ENCODE peak calls at places on chromosomes 11 and 22, in ten cellular contexts. One of them, this sample, is unnamed.

GRCh38 chr22:17390087-17390486 is 20.8 kb downstream of the CECR2 start:
- DNase-seq in activated naive CD4-positive, alpha-beta T cell treated with Interleukin-2 at 50 U/mL for 16 hours: no peak
- DNase-seq in A172: no peak
- DNase-seq in stimulated activated CD4-positive, alpha-beta T cell treated with anti-CD3 and anti-CD28 coated beads, Interleukin-2, amount 100 ng/mL, for 48 hours: no peak
- DNase-seq in CD4-positive, alpha-beta T cell: no peak
- DNase-seq in ACHN: no peak
- DNase-seq in HCEC 1CT: no peak
- DNase-seq in PC-3: no peak
- DNase-seq in T-helper 2 cell: no peak
- DNase-seq in NCI-H1417: no peak
- DNase-seq in this sample: no peak

GRCh38 chr11:65639623-65640482 is 2.0 kb downstream of the SIPA1 start:
- DNase-seq in activated naive CD4-positive, alpha-beta T cell treated with Interleukin-2 at 50 U/mL for 16 hours: peak; percentile 57
- DNase-seq in A172: no peak
- DNase-seq in stimulated activated CD4-positive, alpha-beta T cell treated with anti-CD3 and anti-CD28 coated beads, Interleukin-2, amount 100 ng/mL, for 48 hours: peak; percentile 32
- DNase-seq in CD4-positive, alpha-beta T cell: peak; percentile 63
- DNase-seq in ACHN: no peak
- DNase-seq in HCEC 1CT: no peak
- DNase-seq in PC-3: no peak
- DNase-seq in T-helper 2 cell: peak; percentile 92
- DNase-seq in NCI-H1417: no peak
- DNase-seq in this sample: no peak

GRCh38 chr11:102794382-102794781 is 3.6 kb downstream of the MMP1 start:
- DNase-seq in activated naive CD4-positive, alpha-beta T cell treated with Interleukin-2 at 50 U/mL for 16 hours: no peak
- DNase-seq in A172: peak; percentile 33
- DNase-seq in stimulated activated CD4-positive, alpha-beta T cell treated with anti-CD3 and anti-CD28 coated beads, Interleukin-2, amount 100 ng/mL, for 48 hours: no peak
- DNase-seq in CD4-positive, alpha-beta T cell: no peak
- DNase-seq in ACHN: peak; percentile 49
- DNase-seq in HCEC 1CT: peak; percentile 57
- DNase-seq in PC-3: peak; percentile 60
- DNase-seq in T-helper 2 cell: no peak
- DNase-seq in NCI-H1417: peak; percentile 22
- DNase-seq in this sample: no peak

GRCh38 chr11:120336641-120337132 is 474 bp downstream of the ARHGEF12 start:
- DNase-seq in activated naive CD4-positive, alpha-beta T cell treated with Interleukin-2 at 50 U/mL for 16 hours: peak; percentile 47
- DNase-seq in A172: no peak
- DNase-seq in stimulated activated CD4-positive, alpha-beta T cell treated with anti-CD3 and anti-CD28 coated beads, Interleukin-2, amount 100 ng/mL, for 48 hours: peak; percentile 29
- DNase-seq in CD4-positive, alpha-beta T cell: no peak
- DNase-seq in ACHN: peak; percentile 41
- DNase-seq in HCEC 1CT: peak; percentile 37
- DNase-seq in PC-3: peak; percentile 43
- DNase-seq in T-helper 2 cell: peak; percentile 24
- DNase-seq in NCI-H1417: peak; percentile 82
- DNase-seq in this sample: peak; percentile 61

GRCh38 chr11:126072141-126072741 is 9.6 kb upstream of the CDON start:
- DNase-seq in activated naive CD4-positive, alpha-beta T cell treated with Interleukin-2 at 50 U/mL for 16 hours: no peak
- DNase-seq in A172: no peak
- DNase-seq in stimulated activated CD4-positive, alpha-beta T cell treated with anti-CD3 and anti-CD28 coated beads, Interleukin-2, amount 100 ng/mL, for 48 hours: no peak
- DNase-seq in CD4-positive, alpha-beta T cell: no peak
- DNase-seq in ACHN: no peak
- DNase-seq in HCEC 1CT: no peak
- DNase-seq in PC-3: peak; percentile 73
- DNase-seq in T-helper 2 cell: no peak
- DNase-seq in NCI-H1417: peak; percentile 70
- DNase-seq in this sample: no peak

GRCh38 chr11:101718406-101718805 is 134.6 kb upstream of the TRPC6 start:
- DNase-seq in activated naive CD4-positive, alpha-beta T cell treated with Interleukin-2 at 50 U/mL for 16 hours: no peak
- DNase-seq in A172: no peak
- DNase-seq in stimulated activated CD4-positive, alpha-beta T cell treated with anti-CD3 and anti-CD28 coated beads, Interleukin-2, amount 100 ng/mL, for 48 hours: no peak
- DNase-seq in CD4-positive, alpha-beta T cell: no peak
- DNase-seq in ACHN: no peak
- DNase-seq in HCEC 1CT: peak; percentile 67
- DNase-seq in PC-3: peak; percentile 59
- DNase-seq in T-helper 2 cell: no peak
- DNase-seq in NCI-H1417: no peak
- DNase-seq in this sample: no peak

GRCh38 chr11:117232911-117233409 is 489 bp downstream of the RNF214 start:
- DNase-seq in activated naive CD4-positive, alpha-beta T cell treated with Interleukin-2 at 50 U/mL for 16 hours: peak; percentile 9
- DNase-seq in A172: no peak
- DNase-seq in stimulated activated CD4-positive, alpha-beta T cell treated with anti-CD3 and anti-CD28 coated beads, Interleukin-2, amount 100 ng/mL, for 48 hours: peak; percentile 9
- DNase-seq in CD4-positive, alpha-beta T cell: no peak
- DNase-seq in ACHN: no peak
- DNase-seq in HCEC 1CT: no peak
- DNase-seq in PC-3: no peak
- DNase-seq in T-helper 2 cell: peak; percentile 19
- DNase-seq in NCI-H1417: peak; percentile 59
- DNase-seq in this sample: peak; percentile 52

GRCh38 chr11:71451596-71452353 is 1.2 kb upstream of the NADSYN1 start:
- DNase-seq in activated naive CD4-positive, alpha-beta T cell treated with Interleukin-2 at 50 U/mL for 16 hours: no peak
- DNase-seq in A172: no peak
- DNase-seq in stimulated activated CD4-positive, alpha-beta T cell treated with anti-CD3 and anti-CD28 coated beads, Interleukin-2, amount 100 ng/mL, for 48 hours: no peak
- DNase-seq in CD4-positive, alpha-beta T cell: no peak
- DNase-seq in ACHN: no peak
- DNase-seq in HCEC 1CT: no peak
- DNase-seq in PC-3: peak; percentile 44
- DNase-seq in T-helper 2 cell: peak; percentile 42
- DNase-seq in NCI-H1417: no peak
- DNase-seq in this sample: no peak

GRCh38 chr11:47552086-47552580 is 799 bp downstream of the CELF1 start:
- DNase-seq in activated naive CD4-positive, alpha-beta T cell treated with Interleukin-2 at 50 U/mL for 16 hours: no peak
- DNase-seq in A172: peak; percentile 32
- DNase-seq in stimulated activated CD4-positive, alpha-beta T cell treated with anti-CD3 and anti-CD28 coated beads, Interleukin-2, amount 100 ng/mL, for 48 hours: peak; percentile 24
- DNase-seq in CD4-positive, alpha-beta T cell: no peak
- DNase-seq in ACHN: peak; percentile 52
- DNase-seq in HCEC 1CT: peak; percentile 22
- DNase-seq in PC-3: peak; percentile 25
- DNase-seq in T-helper 2 cell: peak; percentile 57
- DNase-seq in NCI-H1417: peak; percentile 73
- DNase-seq in this sample: peak; percentile 62